ENCODE peak calls at places on chromosomes 11 and 22, in five cellular contexts. One of them, this sample, is unnamed. For H3K27me3, the result is how much of the 10 kb centered on the place peaks cover.

GRCh38 chr22:45225732-45226560 is 14.7 kb downstream of the KIAA0930 start:
- DNase-seq in upper lobe of right lung: peak
- DNase-seq in ovary: no peak
- DNase-seq in neuronal stem cell: no peak
- DNase-seq in hepatocyte: peak
- DNase-seq in this sample: peak

GRCh38 chr22:36873614-36874308 is 13.0 kb downstream of the NCF4 start:
- DNase-seq in upper lobe of right lung: peak
- DNase-seq in ovary: no peak
- DNase-seq in neuronal stem cell: no peak
- DNase-seq in hepatocyte: peak
- DNase-seq in this sample: peak

GRCh38 chr22:45155050-45155840 is 8.5 kb upstream of the NUP50 start:
- DNase-seq in upper lobe of right lung: no peak
- DNase-seq in ovary: no peak
- DNase-seq in neuronal stem cell: no peak
- DNase-seq in hepatocyte: no peak
- DNase-seq in this sample: no peak

GRCh38 chr22:41445171-41446056 is 1.2 kb downstream of the TOB2 start:
- DNase-seq in upper lobe of right lung: no peak
- DNase-seq in ovary: no peak
- DNase-seq in neuronal stem cell: peak
- DNase-seq in hepatocyte: peak
- DNase-seq in this sample: peak

GRCh38 chr22:41873391-41873790 is 40.5 kb downstream of the SREBF2 start:
- DNase-seq in upper lobe of right lung: no peak
- DNase-seq in ovary: no peak
- DNase-seq in neuronal stem cell: no peak
- DNase-seq in hepatocyte: no peak
- DNase-seq in this sample: no peak

GRCh38 chr22:37330200-37331033 is 48.1 kb downstream of the CYTH4 start:
- DNase-seq in upper lobe of right lung: peak
- DNase-seq in ovary: no peak
- DNase-seq in neuronal stem cell: peak
- DNase-seq in hepatocyte: peak
- DNase-seq in this sample: no peak

GRCh38 chr11:11968511-11969280 is 39.7 kb downstream of the DKK3 start:
- DNase-seq in upper lobe of right lung: no peak
- DNase-seq in ovary: no peak
- DNase-seq in neuronal stem cell: no peak
- DNase-seq in hepatocyte: no peak
- DNase-seq in this sample: peak

GRCh38 chr22:48517039-48518030 is 1310.3 kb downstream of the BRD1 start:
- DNase-seq in upper lobe of right lung: no peak
- DNase-seq in ovary: no peak
- DNase-seq in neuronal stem cell: no peak
- DNase-seq in hepatocyte: no peak
- DNase-seq in this sample: no peak

GRCh38 chr11:31702966-31703365 is 108.2 kb downstream of the PAX6 start:
- DNase-seq in upper lobe of right lung: no peak
- DNase-seq in ovary: no peak
- DNase-seq in neuronal stem cell: no peak
- DNase-seq in hepatocyte: no peak
- DNase-seq in this sample: no peak

GRCh38 chr11:64716471-64717267 is 6.3 kb downstream of the NRXN2 start:
- DNase-seq in upper lobe of right lung: peak
- DNase-seq in ovary: no peak
- DNase-seq in neuronal stem cell: no peak
- DNase-seq in hepatocyte: no peak
- DNase-seq in this sample: no peak
- H3K27me3 ChIP-seq in upper lobe of right lung: half or more
- H3K27me3 ChIP-seq in ovary: under half
- H3K27me3 ChIP-seq in neuronal stem cell: under half
- H3K27me3 ChIP-seq in hepatocyte: half or more
- H3K27me3 ChIP-seq in this sample: half or more

GRCh38 chr11:72789493-72790131 is 4.2 kb downstream of the STARD10 start:
- DNase-seq in upper lobe of right lung: no peak
- DNase-seq in ovary: peak
- DNase-seq in neuronal stem cell: no peak
- DNase-seq in hepatocyte: no peak
- DNase-seq in this sample: peak
- H3K27ac ChIP-seq in upper lobe of right lung: no peak
- H3K27ac ChIP-seq in ovary: no peak
- H3K27ac ChIP-seq in neuronal stem cell: no peak
- H3K27ac ChIP-seq in hepatocyte: peak
- H3K27ac ChIP-seq in this sample: peak

GRCh38 chr11:8261921-8262551 is 1.6 kb downstream of the LMO1 start:
- DNase-seq in upper lobe of right lung: peak
- DNase-seq in ovary: peak
- DNase-seq in neuronal stem cell: no peak
- DNase-seq in hepatocyte: no peak
- DNase-seq in this sample: no peak

GRCh38 chr11:8259316-8259995 is 4.2 kb downstream of the LMO1 start:
- DNase-seq in upper lobe of right lung: peak
- DNase-seq in ovary: no peak
- DNase-seq in neuronal stem cell: no peak
- DNase-seq in hepatocyte: no peak
- DNase-seq in this sample: no peak

GRCh38 chr11:8260202-8260996 is 3.3 kb downstream of the LMO1 start:
- DNase-seq in upper lobe of right lung: peak
- DNase-seq in ovary: peak
- DNase-seq in neuronal stem cell: no peak
- DNase-seq in hepatocyte: no peak
- DNase-seq in this sample: no peak

GRCh38 chr11:8262552-8263108 is 1.0 kb downstream of the LMO1 start:
- DNase-seq in upper lobe of right lung: peak
- DNase-seq in ovary: peak
- DNase-seq in neuronal stem cell: peak
- DNase-seq in hepatocyte: peak
- DNase-seq in this sample: peak

DNA sequence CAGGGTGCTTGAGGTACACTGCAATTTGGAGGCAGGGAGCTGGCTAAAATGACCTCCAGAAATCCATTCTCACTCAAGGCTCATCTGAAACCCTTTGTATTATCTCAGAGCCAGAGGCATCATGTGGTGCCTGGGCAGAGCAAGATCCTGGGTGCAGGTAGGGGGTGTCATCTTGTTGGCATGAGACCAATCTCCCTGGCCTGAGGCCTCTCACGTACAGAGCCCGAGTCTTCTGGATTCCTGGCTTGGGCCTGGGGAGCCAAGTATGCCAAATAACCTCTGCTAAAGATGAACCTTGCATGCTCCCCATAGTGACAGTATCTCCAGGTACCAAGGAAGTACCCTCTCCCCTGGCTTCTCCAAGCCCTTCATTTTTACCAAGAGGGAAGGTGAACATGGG is 2.4 kb downstream of the LMO1 start:
- DNase-seq in upper lobe of right lung: peak
- DNase-seq in ovary: no peak
- DNase-seq in neuronal stem cell: no peak
- DNase-seq in hepatocyte: no peak
- DNase-seq in this sample: no peak
- H3K27me3 ChIP-seq in upper lobe of right lung: half or more
- H3K27me3 ChIP-seq in ovary: under half
- H3K27me3 ChIP-seq in neuronal stem cell: half or more
- H3K27me3 ChIP-seq in hepatocyte: half or more
- H3K27me3 ChIP-seq in this sample: under half

GRCh38 chr11:123549901-123550619 is 104.4 kb downstream of the SCN3B start:
- DNase-seq in upper lobe of right lung: no peak
- DNase-seq in ovary: no peak
- DNase-seq in neuronal stem cell: no peak
- DNase-seq in hepatocyte: no peak
- DNase-seq in this sample: no peak
- H3K27ac ChIP-seq in upper lobe of right lung: no peak
- H3K27ac ChIP-seq in ovary: no peak
- H3K27ac ChIP-seq in neuronal stem cell: peak
- H3K27ac ChIP-seq in hepatocyte: no peak
- H3K27ac ChIP-seq in this sample: no peak

GRCh38 chr22:29480512-29481264 is 670 bp downstream of the NEFH start:
- DNase-seq in upper lobe of right lung: peak
- DNase-seq in ovary: peak
- DNase-seq in neuronal stem cell: no peak
- DNase-seq in hepatocyte: peak
- DNase-seq in this sample: no peak
- H3K27me3 ChIP-seq in upper lobe of right lung: under half
- H3K27me3 ChIP-seq in ovary: under half
- H3K27me3 ChIP-seq in neuronal stem cell: half or more
- H3K27me3 ChIP-seq in hepatocyte: half or more
- H3K27me3 ChIP-seq in this sample: half or more

DNA sequence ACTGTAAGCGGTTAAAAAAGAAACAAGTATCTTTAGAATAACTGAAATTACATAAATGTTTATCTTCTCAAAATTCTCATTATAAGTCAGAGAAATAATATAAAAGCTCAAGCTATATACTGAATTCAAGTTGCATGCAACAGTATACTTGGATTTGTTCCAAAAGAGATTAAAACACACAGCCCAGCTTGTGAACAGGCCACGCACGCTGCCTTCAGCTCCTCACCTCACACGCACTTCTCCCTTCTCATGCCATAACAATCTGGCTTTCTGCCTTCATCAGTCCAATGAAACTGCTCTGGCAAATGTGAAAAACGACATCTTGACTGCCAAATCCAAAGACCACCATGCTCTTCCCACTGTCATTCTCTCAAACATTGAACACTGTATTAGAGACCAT is 22.1 kb downstream of the ATP6V1E1 start:
- DNase-seq in upper lobe of right lung: no peak
- DNase-seq in ovary: no peak
- DNase-seq in neuronal stem cell: no peak
- DNase-seq in hepatocyte: peak
- DNase-seq in this sample: no peak
- H3K27ac ChIP-seq in upper lobe of right lung: no peak
- H3K27ac ChIP-seq in ovary: no peak
- H3K27ac ChIP-seq in neuronal stem cell: no peak
- H3K27ac ChIP-seq in hepatocyte: peak
- H3K27ac ChIP-seq in this sample: no peak

GRCh38 chr11:84214557-84214956 is 928.4 kb upstream of the CCDC90B start:
- DNase-seq in upper lobe of right lung: no peak
- DNase-seq in ovary: no peak
- DNase-seq in neuronal stem cell: no peak
- DNase-seq in hepatocyte: no peak
- DNase-seq in this sample: no peak
- H3K27me3 ChIP-seq in upper lobe of right lung: under half
- H3K27me3 ChIP-seq in ovary: under half
- H3K27me3 ChIP-seq in neuronal stem cell: under half
- H3K27me3 ChIP-seq in hepatocyte: under half
- H3K27me3 ChIP-seq in this sample: under half

This sample was measured in psoas muscle.